ENCODE peak calls at places on chromosome 6, in nine cellular contexts. O is ovary, S is tibial nerve, C is HepG2, U is transverse colon, I is K562, W is A549, N is H1, X is upper lobe of left lung. R is an unnamed sample.

GRCh38 chr6:38100380-38100779 is 280.9 kb downstream of the ZFAND3 start:
- DNase-seq in O (no peak), S (no peak), C (no peak), U (no peak), I (no peak), W (no peak), N (no peak), X (no peak), R (no peak)

GRCh38 chr6:24905485-24905884 is 30.3 kb downstream of the RIPOR2 start:
- DNase-seq in O (no peak), S (no peak), C (no peak), U (no peak), I (no peak), W (no peak), N (no peak), X (no peak), R (no peak)

GRCh38 chr6:90184334-90185298 is 112.0 kb downstream of the BACH2 start:
- DNase-seq in O (no peak), S (no peak), C (no peak), U (no peak), I (peak; percentile 27), W (no peak), N (no peak), X (no peak), R (no peak)

GRCh38 chr6:89035252-89036106 is 45.1 kb upstream of the PNRC1 start:
- DNase-seq in O (peak; percentile 91), S (peak; percentile 53), C (peak; percentile 73), U (peak; percentile 91), I (peak; percentile 18), W (peak; percentile 93), N (no peak), X (no peak), R (peak; percentile 99)

GRCh38 chr6:1235825-1236224 is 76.1 kb upstream of the FOXQ1 start:
- DNase-seq in O (no peak), S (no peak), C (no peak), U (no peak), I (no peak), W (no peak), N (peak; percentile 22), X (no peak), R (no peak)

GRCh38 chr6:17831135-17831534 is 124.4 kb upstream of the NUP153 start:
- DNase-seq in O (no peak), S (no peak), C (no peak), U (no peak), I (no peak), W (no peak), N (no peak), X (no peak), R (no peak)

GRCh38 chr6:163346529-163346961 is 68.0 kb upstream of the QKI start:
- DNase-seq in O (no peak), S (no peak), C (no peak), U (no peak), I (no peak), W (no peak), N (no peak), X (no peak), R (no peak)

GRCh38 chr6:118298476-118298875 is 249.6 kb upstream of the PLN start:
- DNase-seq in O (no peak), S (no peak), C (no peak), U (no peak), I (no peak), W (no peak), N (no peak), X (no peak), R (no peak)

GRCh38 chr6:28867078-28867414 is 56.7 kb downstream of the TRIM27 start:
- DNase-seq in O (no peak), S (no peak), C (no peak), U (no peak), I (no peak), W (no peak), N (no peak), X (no peak), R (no peak)

GRCh38 chr6:15033850-15034203 is 212.0 kb upstream of the JARID2 start:
- DNase-seq in O (no peak), S (no peak), C (no peak), U (no peak), I (no peak), W (no peak), N (no peak), X (no peak), R (no peak)

GRCh38 chr6:29678114-29678513 is 2.8 kb downstream of the ZFP57 start:
- DNase-seq in O (no peak), S (no peak), C (no peak), U (no peak), I (no peak), W (no peak), N (no peak), X (no peak), R (no peak)

GRCh38 chr6:70954750-70955149 is 2.1 kb downstream of the B3GAT2 start:
- DNase-seq in O (no peak), S (no peak), C (no peak), U (no peak), I (no peak), W (no peak), N (peak; percentile 43), X (peak; percentile 75), R (no peak)

GRCh38 chr6:24991748-24992467 is 56.1 kb upstream of the RIPOR2 start:
- DNase-seq in O (peak; percentile 44), S (no peak), C (peak; percentile 62), U (peak; percentile 50), I (peak; percentile 65), W (peak; percentile 40), N (no peak), X (no peak), R (no peak)

GRCh38 chr6:45445749-45446454 is 68.2 kb upstream of the SUPT3H start:
- DNase-seq in O (no peak), S (peak; percentile 47), C (peak; percentile 98), U (peak; percentile 66), I (peak; percentile 68), W (peak; percentile 93), N (no peak), X (no peak), R (peak; percentile 79)

GRCh38 chr6:169165561-169166300 is 87.9 kb downstream of the THBS2 start:
- DNase-seq in O (no peak), S (no peak), C (no peak), U (no peak), I (no peak), W (no peak), N (no peak), X (no peak), R (peak; percentile 52)

GRCh38 chr6:119348308-119349040 is 1.1 kb downstream of the MAN1A1 start:
- DNase-seq in O (peak; percentile 52), S (no peak), C (peak; percentile 80), U (peak; percentile 48), I (peak; percentile 34), W (no peak), N (peak; percentile 65), X (peak; percentile 87), R (peak; percentile 71)

GRCh38 chr6:106411643-106412200 is 51.2 kb downstream of the CRYBG1 start:
- DNase-seq in O (no peak), S (no peak), C (no peak), U (peak; percentile 14), I (no peak), W (peak; percentile 2), N (no peak), X (no peak), R (no peak)

GRCh38 chr6:41072836-41073202 is at the start of gene NFYA:
- DNase-seq in O (no peak), S (peak; percentile 99), C (no peak), U (peak; percentile 100), I (peak; percentile 91), W (no peak), N (peak; percentile 99), X (peak; percentile 100), R (no peak)

GRCh38 chr6:20933057-20933792 is 399.0 kb downstream of the CDKAL1 start:
- DNase-seq in O (no peak), S (no peak), C (peak; percentile 5), U (no peak), I (no peak), W (peak; percentile 2), N (no peak), X (no peak), R (no peak)

GRCh38 chr6:2634151-2634964 is 116.4 kb downstream of the MYLK4 start:
- DNase-seq in O (peak; percentile 91), S (peak; percentile 73), C (peak; percentile 51), U (peak; percentile 82), I (peak; percentile 94), W (peak; percentile 87), N (peak; percentile 97), X (peak; percentile 96), R (peak; percentile 92)
- H3K4me3 ChIP-seq in O (peak overlapping the region; percentile 41), S (peak overlapping the region; percentile 55), C (peak overlapping the region; percentile 32), U (peak overlapping the region; percentile 20), I (no peak overlapping the region), W (peak overlapping the region; percentile 36), N (peak overlapping the region; percentile 2), X (peak overlapping the region; percentile 41), R (peak overlapping the region; percentile 46)

DNA sequence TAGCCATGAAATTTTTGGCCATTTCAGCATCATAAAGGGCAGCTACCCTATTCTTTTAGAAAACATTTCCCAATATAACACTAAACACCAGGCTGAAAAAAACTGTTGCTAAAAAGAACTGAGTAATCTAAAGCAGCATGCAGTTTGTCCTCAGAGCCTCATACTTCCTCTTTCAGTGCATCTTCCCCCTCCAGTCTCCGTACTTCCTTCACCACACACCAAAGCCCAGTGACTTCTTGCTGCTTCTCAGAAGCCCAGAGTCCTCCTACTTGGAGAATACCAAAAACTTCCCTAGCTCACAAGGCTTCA is 5.7 kb upstream of the IFNGR1 start:
- DNase-seq in O (no peak), S (no peak), C (no peak), U (no peak), I (no peak), W (no peak), N (peak; percentile 6), X (no peak), R (no peak)
- TF ChIP-seq POLR2A in O (no peak), S (no peak), C (no peak), U (no peak), I (no peak), W (no peak), N (no peak), X (peak; percentile 51), R (no peak)

GRCh38 chr6:131924881-131925474 is 26.2 kb downstream of the CCN2 start:
- DNase-seq in O (no peak), S (no peak), C (peak; percentile 77), U (no peak), I (no peak), W (peak; percentile 44), N (no peak), X (no peak), R (no peak)
- TF ChIP-seq EP300 in O (no peak), S (no peak), C (no peak), U (no peak), I (no peak), W (no peak), N (no peak), X (no peak), R (no peak)

DNA sequence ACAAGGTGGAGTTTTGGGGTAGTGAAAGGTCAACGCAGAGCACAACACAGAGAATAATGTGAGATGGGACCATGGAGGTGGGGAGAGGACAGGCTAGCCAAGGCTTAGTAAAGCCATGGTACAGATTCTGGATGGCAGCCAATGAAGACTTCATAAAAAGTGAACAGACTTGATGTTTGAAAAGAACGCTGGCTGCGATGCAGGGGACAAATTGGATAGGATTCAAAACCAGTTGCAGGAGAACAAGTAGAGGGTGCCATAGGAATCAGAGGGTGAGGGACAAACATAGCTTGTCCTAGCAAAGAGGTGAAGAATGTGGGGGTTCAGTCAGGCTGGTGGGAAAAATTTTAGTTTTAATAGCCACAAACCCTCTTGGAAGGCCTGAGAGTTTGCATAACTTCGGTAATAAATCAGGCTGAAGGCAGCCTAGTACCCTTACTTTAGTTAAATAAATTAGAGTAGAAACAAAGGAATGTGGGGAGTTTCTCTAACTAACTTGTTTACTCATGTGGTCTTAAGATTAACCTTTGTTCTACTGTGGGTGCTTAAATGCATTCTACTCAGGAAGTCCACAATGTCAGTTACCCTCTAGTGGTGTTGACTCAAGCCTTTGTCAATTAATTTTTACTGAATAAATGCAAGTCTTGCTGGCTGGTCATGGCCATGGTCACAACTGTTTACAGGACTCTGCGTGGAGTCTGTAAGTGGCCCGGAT is 216.4 kb downstream of the C6orf118 start:
- DNase-seq in O (no peak), S (no peak), C (no peak), U (no peak), I (no peak), W (peak; percentile 22), N (no peak), X (no peak), R (no peak)
- H3K4me3 ChIP-seq in O (no peak overlapping the region), S (no peak overlapping the region), C (no peak overlapping the region), U (no peak overlapping the region), I (no peak overlapping the region), W (no peak overlapping the region), N (no peak overlapping the region), X (no peak overlapping the region), R (no peak overlapping the region)